ENCODE peak calls at places on chromosomes 5 and 9, in five cellular contexts. W is RPMI7951; A is activated T-helper 1 cell treated with anti-CD3 and anti-CD28 coated beads, Interleukin-12 subunit alpha, Interleukin-12 subunit beta, Interleukin-2, Interleukin-4 antibody, amounts not matched to agents 30 ng/mL and 10 ng/mL and 1 ng/mL, durations not matched to agents 14 hours and 24 hours and 36 hours; Y is CD4-positive, CD25-positive, alpha-beta regulatory T cell; R is psoas muscle. L is an unnamed sample.

GRCh38 chr9:134225186-134225585 is 60.8 kb upstream of the RNU6ATAC start:
- DNase-seq in W (no peak), A (no peak), R (peak), Y (no peak), L (no peak)

GRCh38 chr9:85290019-85290418 is 451.7 kb downstream of the AGTPBP1 start:
- DNase-seq in R (no peak), W (no peak), Y (no peak), A (no peak), L (no peak)

GRCh38 chr9:92666236-92666635 is 3.7 kb downstream of the IPPK start:
- DNase-seq in W (no peak), A (no peak), Y (no peak), R (no peak), L (no peak)

GRCh38 chr5:112682621-112683061 is 55.0 kb upstream of the APC start:
- DNase-seq in W (no peak), A (no peak), Y (no peak), R (no peak), L (no peak)

GRCh38 chr5:88502179-88503064 is 233.8 kb upstream of the TMEM161B start:
- DNase-seq in R (no peak), Y (no peak), A (no peak), W (peak), L (no peak)

GRCh38 chr5:10441083-10441991 is at the start of gene ROPN1L:
- DNase-seq in R (peak), A (peak), Y (peak), W (peak), L (peak)

GRCh38 chr5:73912755-73913365 is 286.9 kb downstream of the ARHGEF28 start:
- DNase-seq in Y (no peak), A (no peak), W (no peak), R (no peak), L (no peak)

GRCh38 chr5:80255425-80255751 is 460 bp downstream of the SERINC5 start:
- DNase-seq in R (peak), A (no peak), Y (peak), W (peak), L (no peak)

GRCh38 chr5:57441557-57441956 is 41.1 kb downstream of the ACTBL2 start:
- DNase-seq in W (peak), R (no peak), Y (no peak), A (no peak), L (peak)

GRCh38 chr5:136032564-136032963 is 3.8 kb downstream of the TGFBI start:
- DNase-seq in R (no peak), W (peak), A (no peak), Y (no peak), L (no peak)

GRCh38 chr9:109499631-109500120 is 1.6 kb upstream of the PTPN3 start:
- DNase-seq in A (no peak), R (peak), Y (no peak), W (peak), L (no peak)

GRCh38 chr5:171586436-171586835 is 167.0 kb downstream of the FGF18 start:
- DNase-seq in W (no peak), Y (no peak), A (no peak), R (no peak), L (no peak)

GRCh38 chr9:17802249-17802857 is 223.5 kb downstream of the SH3GL2 start:
- DNase-seq in R (no peak), Y (no peak), A (no peak), W (no peak), L (no peak)

GRCh38 chr9:38181216-38181615 is 112.2 kb upstream of the SHB start:
- DNase-seq in A (no peak), Y (no peak), R (no peak), W (peak), L (no peak)

L was measured in NCI-H2107.